ENCODE peak calls at places on chromosomes 13 and 19, in ten cellular contexts. M is brain microvascular endothelial cell; K is pancreas; S is A549; A is left lung; X is aorta; D is psoas muscle; I is adrenal gland; C is CD8-positive, alpha-beta T cell; E is cardiac muscle cell. B is an unnamed sample.

GRCh38 chr13:113203507-113204377 is 4.7 kb downstream of the PCID2 start:
- DNase-seq in M (no peak), K (peak; percentile 58), S (no peak), A (no peak), X (no peak), D (no peak), I (no peak), C (no peak), E (peak; percentile 13), B (peak; percentile 72)

GRCh38 chr13:112771877-112772538 is 82.2 kb downstream of the ATP11A start:
- DNase-seq in M (no peak), K (no peak), S (no peak), A (no peak), X (peak; percentile 69), D (no peak), I (no peak), C (no peak), E (no peak), B (no peak)

GRCh38 chr13:30362005-30362788 is 54.8 kb upstream of the KATNAL1 start:
- DNase-seq in M (no peak), K (no peak), S (no peak), A (no peak), X (no peak), D (no peak), I (no peak), C (no peak), E (no peak), B (no peak)

GRCh38 chr13:32381539-32381938 is 46.4 kb downstream of the N4BP2L1 start:
- DNase-seq in M (peak; percentile 14), K (no peak), S (peak; percentile 5), A (no peak), X (no peak), D (no peak), I (peak; percentile 34), C (no peak), E (peak; percentile 67), B (no peak)

GRCh38 chr19:54294539-54294938 is 13.6 kb upstream of the LILRB2 start:
- DNase-seq in M (no peak), K (no peak), S (no peak), A (no peak), X (no peak), D (no peak), I (no peak), C (no peak), E (no peak), B (no peak)

GRCh38 chr19:29315566-29315965 is 102.6 kb upstream of the UQCRFS1 start:
- DNase-seq in M (no peak), K (no peak), S (no peak), A (no peak), X (no peak), D (no peak), I (no peak), C (no peak), E (no peak), B (no peak)

GRCh38 chr19:13150919-13151604 is 851 bp downstream of the IER2 start:
- DNase-seq in M (peak; percentile 26), K (no peak), S (no peak), A (no peak), X (no peak), D (no peak), I (peak; percentile 51), C (no peak), E (peak; percentile 27), B (peak; percentile 41)

GRCh38 chr13:100454876-100455275 is 133.7 kb downstream of the GGACT start:
- DNase-seq in M (peak; percentile 43), K (no peak), S (no peak), A (no peak), X (no peak), D (no peak), I (no peak), C (no peak), E (peak; percentile 45), B (no peak)

DNA sequence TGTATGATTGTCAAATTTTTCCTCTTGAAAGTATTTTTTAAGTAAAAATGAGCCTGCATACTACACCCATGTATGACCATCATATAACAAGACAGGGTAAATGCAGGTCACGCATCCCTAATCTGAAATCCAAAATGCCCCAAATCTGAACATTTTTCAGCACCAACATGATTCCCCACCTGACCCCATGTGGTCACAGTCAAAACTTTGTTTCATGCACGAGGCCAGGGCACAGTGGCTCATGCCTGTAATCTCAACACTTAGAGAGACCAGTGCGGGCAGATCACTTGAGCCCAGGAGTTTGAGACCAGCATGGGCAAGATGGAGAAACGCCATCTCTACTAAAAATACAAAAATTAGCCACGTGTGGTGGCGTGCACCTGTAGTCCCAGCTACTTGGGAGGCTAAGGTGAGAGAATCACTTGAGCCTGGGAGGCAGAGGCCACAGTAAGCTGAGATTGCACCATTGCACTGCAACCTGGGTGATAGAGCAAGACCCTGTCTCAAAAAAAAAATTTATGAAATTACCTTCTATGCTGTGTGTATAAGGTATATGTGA is 63.7 kb upstream of the NPAS1 start:
- DNase-seq in M (no peak), K (no peak), S (no peak), A (no peak), X (peak; percentile 30), D (no peak), I (no peak), C (no peak), E (no peak), B (no peak)
- H3K27ac ChIP-seq in M (peak overlapping the region; percentile 72), K (peak overlapping the region; percentile 28), S (no peak overlapping the region), A (peak overlapping the region; percentile 73), X (no peak overlapping the region), D (no peak overlapping the region), I (no peak overlapping the region), C (no peak overlapping the region), E (no peak overlapping the region), B (no peak overlapping the region)

DNA sequence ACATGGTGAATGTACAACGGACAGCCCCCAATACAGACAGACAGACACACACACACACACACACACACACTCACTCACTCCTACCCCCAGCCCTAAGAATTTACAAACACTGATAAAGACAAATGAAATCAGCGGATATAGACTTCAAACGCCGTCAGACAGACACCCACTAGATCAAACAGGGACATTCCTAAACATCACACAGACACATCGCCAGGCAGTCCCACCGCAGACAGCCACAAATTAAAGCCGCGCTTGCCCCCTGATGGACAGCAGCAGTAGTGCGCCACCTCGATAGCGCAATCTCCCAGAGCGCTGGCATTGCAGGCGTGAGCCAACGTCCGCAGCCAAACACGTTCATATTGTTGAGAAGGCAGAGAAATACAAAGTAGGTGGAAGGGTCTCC is 24.7 kb upstream of the ADGRE1 start:
- DNase-seq in M (peak; percentile 86), K (peak; percentile 85), S (peak; percentile 87), A (peak; percentile 86), X (peak; percentile 92), D (peak; percentile 86), I (peak; percentile 75), C (peak; percentile 84), E (peak; percentile 91), B (peak; percentile 80)
- H3K4me3 ChIP-seq in M (peak overlapping the region; percentile 15), K (no peak overlapping the region), S (peak overlapping the region; percentile 47), A (peak overlapping the region; percentile 22), X (no peak overlapping the region), D (peak overlapping the region; percentile 40), I (peak overlapping the region; percentile 32), C (no peak overlapping the region), E (no peak overlapping the region), B (peak overlapping the region; percentile 27)

GRCh38 chr13:110555601-110556223 is 5.8 kb downstream of the RAB20 start:
- DNase-seq in M (no peak), K (peak; percentile 67), S (peak; percentile 9), A (peak; percentile 58), X (peak; percentile 64), D (no peak), I (peak; percentile 69), C (no peak), E (no peak), B (no peak)
- H3K27ac ChIP-seq in M (no peak overlapping the region), K (peak overlapping the region; percentile 82), S (peak overlapping the region; percentile 50), A (peak overlapping the region; percentile 71), X (no peak overlapping the region), D (no peak overlapping the region), I (peak overlapping the region; percentile 29), C (no peak overlapping the region), E (no peak overlapping the region), B (no peak overlapping the region)

GRCh38 chr19:1272423-1273262 is 2.7 kb upstream of the FAM174C start:
- DNase-seq in M (no peak), K (no peak), S (no peak), A (no peak), X (no peak), D (no peak), I (no peak), C (no peak), E (no peak), B (no peak)
- H3K4me3 ChIP-seq in M (no peak overlapping the region), K (no peak overlapping the region), S (no peak overlapping the region), A (no peak overlapping the region), X (no peak overlapping the region), D (peak overlapping the region; percentile 87), I (no peak overlapping the region), C (no peak overlapping the region), E (no peak overlapping the region), B (no peak overlapping the region)

GRCh38 chr19:50932690-50933083 is 20.2 kb downstream of the KLK5 start:
- DNase-seq in M (no peak), K (no peak), S (no peak), A (no peak), X (no peak), D (no peak), I (no peak), C (no peak), E (no peak), B (no peak)
- H3K27ac ChIP-seq in M (no peak overlapping the region), K (no peak overlapping the region), S (peak overlapping the region; percentile 82), A (no peak overlapping the region), X (no peak overlapping the region), D (no peak overlapping the region), I (no peak overlapping the region), C (no peak overlapping the region), E (no peak overlapping the region), B (no peak overlapping the region)

DNA sequence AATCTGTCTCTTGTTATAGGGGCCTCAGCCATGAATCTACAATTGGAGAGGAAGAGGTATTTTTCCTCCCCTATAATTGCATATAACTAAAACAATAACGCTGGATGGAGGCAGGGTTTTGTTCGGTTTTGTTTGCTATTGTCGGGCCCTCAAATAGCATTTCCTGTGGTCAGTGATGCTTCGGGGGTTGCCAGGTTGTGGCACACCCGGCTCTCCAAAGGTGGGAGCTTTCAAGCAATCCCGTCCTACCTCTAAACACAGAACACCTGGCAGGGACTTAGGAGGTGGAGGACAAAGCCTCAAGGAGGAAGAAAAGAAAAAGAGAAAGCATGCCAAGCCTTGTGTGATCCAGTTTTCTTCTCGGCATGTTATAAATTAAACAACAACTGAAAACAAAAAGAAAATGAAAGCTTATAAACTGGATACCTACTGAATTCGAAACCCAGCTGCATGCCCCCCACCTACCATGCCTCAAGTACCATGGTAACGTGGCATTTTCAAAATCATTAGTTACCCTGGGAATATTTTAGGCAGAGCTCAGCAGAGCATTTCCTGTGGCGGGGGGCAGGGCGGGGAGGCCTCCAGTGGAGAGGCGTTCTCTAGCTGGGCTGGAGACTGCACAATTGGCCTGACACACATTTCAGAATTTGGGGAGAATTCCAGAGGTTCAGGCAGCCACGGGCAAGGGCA is 213.8 kb downstream of the DCLK1 start:
- DNase-seq in M (no peak), K (no peak), S (no peak), A (no peak), X (no peak), D (no peak), I (no peak), C (no peak), E (peak; percentile 10), B (no peak)
- H3K4me3 ChIP-seq in M (peak overlapping the region; percentile 17), K (no peak overlapping the region), S (no peak overlapping the region), A (no peak overlapping the region), X (no peak overlapping the region), D (no peak overlapping the region), I (no peak overlapping the region), C (no peak overlapping the region), E (no peak overlapping the region), B (no peak overlapping the region)

DNA sequence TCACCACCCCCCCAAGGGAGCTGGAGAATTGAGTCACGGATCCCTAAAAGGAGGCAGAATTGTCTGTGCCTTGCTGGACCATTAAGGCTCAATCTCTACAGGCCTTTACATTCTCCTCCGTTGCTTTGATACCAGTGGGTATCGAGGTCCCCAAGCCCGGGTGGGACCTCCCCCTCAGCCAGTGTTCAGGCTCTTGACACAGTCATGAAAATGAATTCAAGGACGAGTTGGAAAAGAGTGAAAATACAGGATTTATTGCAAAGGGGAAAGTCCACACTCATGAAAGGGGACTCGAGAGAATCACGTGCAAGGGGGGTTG is 5.6 kb downstream of the PPP1R15A start:
- DNase-seq in M (no peak), K (no peak), S (peak; percentile 50), A (no peak), X (no peak), D (no peak), I (no peak), C (no peak), E (no peak), B (no peak)
- H3K27ac ChIP-seq in M (no peak overlapping the region), K (no peak overlapping the region), S (no peak overlapping the region), A (peak overlapping the region; percentile 99), X (no peak overlapping the region), D (peak overlapping the region; percentile 100), I (no peak overlapping the region), C (no peak overlapping the region), E (peak overlapping the region; percentile 22), B (peak overlapping the region; percentile 33)